ENCODE peak calls at places on chromosomes 2 and 18, in five cellular contexts. W is NCI-H345, R is bronchial epithelial cell, F is mucosa of descending colon, Q is hippocampal formation. Z is an unnamed sample.

GRCh38 chr18:9809686-9810085 is 76.1 kb upstream of the TXNDC2 start:
- DNase-seq in W (no peak), R (no peak), F (no peak), Q (no peak), Z (no peak)

GRCh38 chr18:2916184-2916583 is 69.4 kb downstream of the EMILIN2 start:
- DNase-seq in W (no peak), R (no peak), F (no peak), Q (no peak), Z (no peak)

GRCh38 chr2:181992776-181993175 is 7.1 kb downstream of the PPP1R1C start:
- DNase-seq in W (no peak), R (no peak), F (no peak), Q (no peak), Z (no peak)

GRCh38 chr2:219109468-219109867 is 48.7 kb upstream of the IHH start:
- DNase-seq in W (no peak), R (no peak), F (peak), Q (no peak), Z (no peak)

GRCh38 chr2:177419274-177419673 is 26.7 kb downstream of the AGPS start:
- DNase-seq in W (no peak), R (peak), F (no peak), Q (no peak), Z (no peak)

GRCh38 chr2:127105656-127106456 is 1.1 kb downstream of the BIN1 start:
- DNase-seq in W (peak), R (no peak), F (peak), Q (peak), Z (no peak)

GRCh38 chr18:39453882-39454281 is 1888.3 kb upstream of the CELF4 start:
- DNase-seq in W (peak), R (peak), F (no peak), Q (peak), Z (no peak)

GRCh38 chr2:59233910-59234309 is 992.8 kb upstream of the FANCL start:
- DNase-seq in W (no peak), R (peak), F (no peak), Q (no peak), Z (no peak)

GRCh38 chr2:199983534-199983933 is 28.2 kb downstream of the MAIP1 start:
- DNase-seq in W (no peak), R (no peak), F (no peak), Q (no peak), Z (no peak)

GRCh38 chr2:214774108-214774507 is 35.4 kb downstream of the BARD1 start:
- DNase-seq in W (no peak), R (peak), F (no peak), Q (no peak), Z (no peak)

GRCh38 chr2:206881708-206882335 is 57.5 kb upstream of the CPO start:
- DNase-seq in W (no peak), R (peak), F (no peak), Q (no peak), Z (no peak)